ENCODE peak calls at places on chromosomes 16 and 17, in ten cellular contexts. K is esophagus squamous epithelium, Q is body of pancreas, Z is fibroblast of lung, M is prostate gland, F is mucosa of descending colon, W is fibroblast of villous mesenchyme, I is sigmoid colon, X is psoas muscle, S is AG10803. T is an unnamed sample.

GRCh38 chr17:5080591-5080990 is 2.3 kb downstream of the ZFP3 start:
- DNase-seq in X (no peak), Z (no peak), Q (no peak), S (no peak), K (no peak), M (no peak), F (no peak), W (no peak), I (no peak), T (no peak)

GRCh38 chr17:44558349-44559287 is 1.3 kb downstream of the FZD2 start:
- DNase-seq in K (no peak), I (peak), X (no peak), F (no peak), M (no peak), Z (peak), Q (no peak), S (no peak), W (peak), T (no peak)

GRCh38 chr16:49058382-49058781 is 223.3 kb downstream of the CBLN1 start:
- DNase-seq in Z (no peak), M (no peak), X (no peak), F (peak), I (no peak), Q (no peak), S (no peak), K (no peak), W (no peak), T (no peak)

GRCh38 chr17:47276868-47277267 is 23.2 kb downstream of the ITGB3 start:
- DNase-seq in I (peak), X (peak), S (peak), F (peak), M (no peak), Q (peak), Z (peak), K (no peak), W (peak), T (peak)

GRCh38 chr17:20043034-20043433 is 33.9 kb downstream of the SPECC1 start:
- DNase-seq in W (no peak), Q (no peak), I (no peak), K (no peak), Z (no peak), F (no peak), M (no peak), S (no peak), X (no peak), T (no peak)

GRCh38 chr17:37683454-37683984 is 40.3 kb upstream of the DDX52 start:
- DNase-seq in K (no peak), X (no peak), Z (no peak), M (no peak), W (no peak), I (no peak), S (no peak), Q (no peak), F (no peak), T (no peak)

GRCh38 chr16:22687031-22687530 is 126.9 kb upstream of the HS3ST2 start:
- DNase-seq in I (no peak), S (no peak), W (no peak), F (no peak), Q (no peak), X (no peak), M (no peak), K (no peak), Z (no peak), T (no peak)

GRCh38 chr16:79658301-79659001 is 57.9 kb upstream of the MAF start:
- DNase-seq in Q (peak), M (peak), K (no peak), Z (peak), I (no peak), S (peak), X (no peak), F (peak), W (peak), T (peak)

GRCh38 chr17:55237268-55237667 is 27.5 kb upstream of the HLF start:
- DNase-seq in Z (no peak), S (peak), I (no peak), M (no peak), K (no peak), X (no peak), F (no peak), W (no peak), Q (no peak), T (no peak)

GRCh38 chr17:41308918-41309359 is at the start of gene KRTAP16-1:
- DNase-seq in Q (no peak), W (no peak), S (no peak), X (no peak), Z (no peak), I (no peak), M (no peak), K (no peak), F (no peak), T (no peak)

GRCh38 chr17:48505788-48506187 is 25.0 kb downstream of the HOXB1 start:
- DNase-seq in W (peak), Q (peak), M (no peak), I (no peak), S (peak), Z (peak), X (no peak), K (no peak), F (peak), T (peak)

GRCh38 chr16:27226476-27226875 is 23.1 kb downstream of the KDM8 start:
- DNase-seq in Z (no peak), I (no peak), F (no peak), W (no peak), M (peak), K (no peak), Q (peak), X (peak), S (no peak), T (no peak)

DNA sequence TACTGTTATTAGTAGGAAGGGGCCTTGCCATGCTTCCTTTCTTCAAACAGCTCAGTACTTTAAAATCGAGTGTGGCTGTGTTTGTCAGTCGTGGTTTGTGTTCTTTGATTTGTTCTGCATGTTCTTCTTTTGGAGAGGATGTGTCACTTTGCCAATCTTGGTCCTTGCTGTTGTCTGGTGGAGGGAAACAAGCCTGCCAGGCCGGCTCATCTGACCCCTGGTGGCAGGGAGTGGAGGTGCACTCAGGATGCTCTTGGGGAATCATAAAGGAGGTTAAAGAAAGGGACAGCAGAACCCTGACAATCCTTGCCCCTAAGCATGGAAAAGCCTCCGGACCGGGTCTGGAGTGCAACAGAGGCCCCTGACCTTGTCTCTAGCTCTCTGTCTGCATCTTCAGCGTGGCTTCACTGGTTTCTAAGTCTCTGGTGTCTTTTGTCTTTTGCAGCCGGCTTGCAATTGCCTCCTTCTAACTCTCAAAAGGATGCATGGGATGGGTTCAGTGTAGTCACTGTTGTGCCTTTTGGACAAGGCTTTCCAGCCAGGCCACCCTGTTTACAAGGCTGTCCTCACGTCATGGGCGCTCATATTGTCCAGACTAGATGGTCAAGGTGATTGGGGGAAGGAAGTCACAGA is 135.8 kb downstream of the WWOX start:
- DNase-seq in F (peak), K (no peak), M (peak), S (peak), I (peak), W (peak), Z (peak), Q (peak), X (peak), T (peak)
- TF ChIP-seq CTCF in F (peak), K (peak), M (peak), S (peak), I (peak), W (peak), Z (peak), Q (peak), X (peak), T (peak)

GRCh38 chr16:56192971-56193936 is 2.0 kb downstream of the GNAO1 start:
- DNase-seq in S (no peak), Z (no peak), M (no peak), K (no peak), Q (no peak), F (no peak), W (no peak), I (no peak), X (no peak), T (no peak)

GRCh38 chr16:56189990-56190902 is 1.0 kb upstream of the GNAO1 start:
- DNase-seq in F (no peak), S (no peak), M (no peak), K (no peak), Z (peak), X (no peak), W (no peak), I (no peak), Q (no peak), T (no peak)

GRCh38 chr16:56192644-56192960 is 1.3 kb downstream of the GNAO1 start:
- DNase-seq in F (no peak), I (no peak), S (no peak), W (no peak), Q (no peak), X (no peak), Z (no peak), M (no peak), K (no peak), T (no peak)

GRCh38 chr16:56190903-56191806 is at the start of gene GNAO1:
- DNase-seq in M (peak), Q (peak), X (peak), F (peak), W (peak), K (no peak), I (peak), Z (peak), S (peak), T (no peak)

GRCh38 chr16:56191807-56192643 is 736 bp downstream of the GNAO1 start:
- DNase-seq in S (no peak), M (no peak), F (no peak), X (peak), K (no peak), Z (no peak), Q (no peak), I (no peak), W (no peak), T (no peak)
- H3K4me3 ChIP-seq in S (no peak), M (peak), F (peak), X (peak), K (peak), Z (peak), Q (peak), I (peak), W (peak), T (peak)

GRCh38 chr16:75045424-75045823 is 46.6 kb downstream of the ZNRF1 start:
- DNase-seq in F (no peak), M (no peak), Z (no peak), Q (no peak), K (no peak), S (no peak), W (no peak), X (no peak), I (no peak), T (no peak)

GRCh38 chr16:75043175-75043937 is 44.5 kb downstream of the ZNRF1 start:
- DNase-seq in Z (no peak), K (no peak), M (no peak), F (no peak), X (no peak), S (no peak), Q (no peak), W (peak), I (no peak), T (no peak)

GRCh38 chr16:75048051-75048450 is 49.2 kb downstream of the ZNRF1 start:
- DNase-seq in W (no peak), I (no peak), K (no peak), M (no peak), Q (no peak), Z (no peak), F (no peak), X (no peak), S (no peak), T (no peak)

GRCh38 chr16:75042423-75043174 is 43.8 kb downstream of the ZNRF1 start:
- DNase-seq in X (no peak), K (no peak), Q (no peak), S (peak), I (no peak), F (no peak), Z (no peak), W (peak), M (no peak), T (no peak)

GRCh38 chr16:75044800-75045361 is 46.1 kb downstream of the ZNRF1 start:
- DNase-seq in K (no peak), S (peak), Q (no peak), M (peak), W (peak), Z (peak), F (no peak), I (peak), X (peak), T (peak)
- TF ChIP-seq CTCF in K (no peak), S (no peak), Q (no peak), M (no peak), W (no peak), Z (no peak), F (no peak), I (no peak), X (no peak), T (no peak)

GRCh38 chr17:1487939-1488825 is 4.3 kb downstream of the MYO1C start:
- DNase-seq in S (peak), I (peak), X (peak), Q (peak), F (peak), Z (peak), W (peak), K (no peak), M (peak), T (peak)

GRCh38 chr17:1491406-1492248 is 859 bp downstream of the MYO1C start:
- DNase-seq in F (peak), K (no peak), Q (peak), I (peak), Z (peak), S (peak), W (peak), X (peak), M (no peak), T (no peak)

GRCh38 chr17:1490643-1491405 is 1.7 kb downstream of the MYO1C start:
- DNase-seq in F (peak), S (peak), M (peak), X (peak), Q (peak), K (no peak), Z (peak), W (peak), I (peak), T (no peak)

GRCh38 chr17:1486802-1487695 is 5.4 kb downstream of the MYO1C start:
- DNase-seq in S (peak), K (no peak), F (peak), Z (peak), M (peak), I (peak), Q (peak), X (peak), W (peak), T (no peak)

DNA sequence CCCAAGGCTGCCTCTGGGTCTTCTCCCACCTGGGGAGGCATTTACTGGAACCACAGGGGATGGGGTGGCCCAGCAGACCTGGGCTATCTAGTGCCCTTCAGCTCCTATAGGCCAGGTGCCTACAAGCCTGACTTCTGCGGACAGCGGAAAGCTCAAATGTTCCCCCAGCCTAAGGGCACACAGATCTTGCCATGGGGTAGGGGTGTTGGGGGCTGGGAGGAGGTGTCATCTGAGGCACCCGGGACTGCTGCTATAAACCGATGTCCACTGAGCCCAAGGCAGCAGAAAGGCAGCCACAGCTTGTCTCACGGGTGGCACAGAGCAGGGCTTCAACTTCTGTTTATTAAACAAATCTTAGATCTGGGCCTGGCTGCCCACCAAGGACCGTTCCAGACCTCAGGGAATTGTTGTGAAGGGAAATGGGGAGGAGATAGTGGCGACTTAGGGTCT is 3.6 kb downstream of the MYO1C start:
- DNase-seq in M (no peak), S (no peak), Z (no peak), F (no peak), I (no peak), X (no peak), K (no peak), Q (no peak), W (no peak), T (no peak)
- H3K4me3 ChIP-seq in M (peak), S (peak), Z (peak), F (no peak), I (no peak), X (peak), K (peak), Q (no peak), W (peak), T (peak)

DNA sequence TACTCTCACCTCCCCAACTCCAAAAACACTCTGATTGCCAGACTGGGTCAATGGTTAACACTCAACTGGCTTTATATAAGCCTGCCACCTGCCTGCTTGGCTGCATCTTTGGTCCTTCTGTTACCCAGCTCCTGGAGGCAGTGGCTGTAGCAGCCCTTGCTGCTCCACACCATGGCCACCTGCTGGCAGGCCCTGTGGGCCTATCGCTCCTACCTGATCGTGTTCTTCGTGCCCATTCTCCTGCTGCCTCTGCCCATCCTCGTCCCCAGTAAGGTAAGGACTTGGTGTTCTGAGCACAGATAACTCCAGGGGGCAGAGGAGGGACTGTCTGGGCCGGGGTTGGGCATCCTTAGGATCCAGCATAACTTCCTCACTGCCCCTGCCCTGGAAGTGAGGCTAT is at the start of gene SLC13A2:
- DNase-seq in W (no peak), Q (peak), X (no peak), Z (no peak), M (no peak), F (peak), I (peak), K (no peak), S (no peak), T (no peak)
- TF ChIP-seq CTCF in W (no peak), Q (peak), X (no peak), Z (no peak), M (no peak), F (no peak), I (no peak), K (no peak), S (no peak), T (peak)

GRCh38 chr17:57997085-57997809 is 9.2 kb upstream of the VEZF1 start:
- DNase-seq in Z (no peak), F (no peak), M (no peak), I (no peak), K (no peak), X (no peak), S (no peak), W (no peak), Q (no peak), T (no peak)
- H3K4me3 ChIP-seq in Z (no peak), F (no peak), M (no peak), I (no peak), K (no peak), X (no peak), S (no peak), W (no peak), Q (no peak), T (no peak)

GRCh38 chr17:8986295-8986694 is 20.8 kb upstream of the PIK3R5 start:
- DNase-seq in S (no peak), M (no peak), Z (no peak), W (no peak), K (no peak), I (no peak), X (no peak), Q (no peak), F (no peak), T (no peak)

GRCh38 chr17:8994319-8994718 is 27.0 kb upstream of the NTN1 start:
- DNase-seq in S (peak), K (no peak), I (peak), F (peak), W (peak), Q (peak), M (no peak), Z (peak), X (peak), T (no peak)

GRCh38 chr17:8995711-8996110 is 25.6 kb upstream of the NTN1 start:
- DNase-seq in Q (no peak), W (no peak), F (no peak), I (no peak), M (no peak), Z (no peak), X (no peak), K (no peak), S (no peak), T (no peak)

GRCh38 chr17:8988263-8988662 is 22.8 kb upstream of the PIK3R5 start:
- DNase-seq in Z (no peak), M (no peak), S (no peak), I (no peak), Q (no peak), X (no peak), K (no peak), W (no peak), F (no peak), T (no peak)

DNA sequence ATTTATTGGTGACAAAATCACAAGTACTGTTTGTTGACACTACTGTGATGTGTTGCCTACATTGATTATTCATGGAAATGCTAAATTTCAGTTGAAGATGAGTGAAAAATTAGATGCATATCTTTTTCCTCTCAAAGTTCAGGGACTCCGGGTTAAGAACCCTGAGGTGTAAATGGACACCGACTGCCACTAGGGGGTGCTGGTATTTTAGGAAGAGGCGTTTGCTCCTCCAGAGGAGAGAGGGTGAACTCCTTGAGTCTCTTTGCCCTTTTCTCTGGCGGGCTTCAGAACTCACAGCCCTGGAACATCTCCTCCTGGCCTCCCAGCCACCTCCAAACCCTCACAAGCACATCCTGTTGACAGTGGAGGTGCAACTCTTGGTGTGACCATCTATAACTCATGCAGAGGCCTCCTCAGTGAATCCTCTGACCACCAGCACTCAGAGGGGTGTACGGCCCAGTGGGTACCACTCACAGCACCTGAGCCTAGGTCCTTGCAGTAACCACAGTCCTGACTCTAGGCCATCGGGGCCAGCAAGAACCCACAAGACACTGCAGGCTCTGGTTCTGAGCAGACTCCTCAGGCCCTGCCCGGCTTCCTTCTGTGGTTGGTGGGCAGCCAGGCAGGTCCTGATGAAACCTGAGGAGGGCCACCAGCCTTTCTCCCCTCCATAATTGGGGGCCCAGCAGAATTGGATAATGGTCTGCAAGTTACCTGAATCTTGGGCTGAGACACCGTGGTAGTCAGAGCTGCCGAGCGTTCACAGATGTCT is 26.2 kb upstream of the PIK3R5 start:
- DNase-seq in F (peak), S (peak), Q (peak), I (peak), M (peak), W (peak), Z (peak), X (peak), K (no peak), T (no peak)
- TF ChIP-seq CTCF in F (peak), S (peak), Q (peak), I (peak), M (peak), W (peak), Z (peak), X (peak), K (peak), T (peak)

DNA sequence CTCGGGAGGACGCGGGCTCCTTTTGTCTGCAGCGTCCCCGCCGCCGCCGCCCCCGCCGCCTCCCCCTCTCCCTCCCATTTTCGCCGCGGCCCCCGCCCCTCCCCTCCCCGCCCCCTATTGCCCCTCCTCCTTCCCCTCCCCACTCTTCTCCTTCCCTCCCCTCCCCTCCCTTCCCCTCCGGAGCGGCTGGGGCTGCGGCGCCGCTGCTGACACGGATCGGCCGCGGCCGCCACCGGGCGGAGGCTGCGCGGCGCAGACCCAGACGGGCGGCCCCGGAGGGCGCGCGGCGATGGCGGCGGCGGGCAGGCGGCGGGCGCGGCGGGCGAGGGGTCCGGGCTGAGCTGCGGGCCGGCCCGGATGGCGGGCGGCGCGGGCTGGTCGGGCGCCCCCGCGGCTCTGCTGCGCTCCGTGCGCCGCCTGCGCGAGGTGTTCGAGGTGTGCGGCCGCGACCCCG is at the start of gene RAB11FIP4:
- DNase-seq in M (no peak), F (no peak), W (peak), K (no peak), Q (no peak), Z (peak), X (no peak), S (no peak), I (no peak), T (no peak)
- H3K4me3 ChIP-seq in M (peak), F (no peak), W (peak), K (peak), Q (no peak), Z (peak), X (peak), S (peak), I (peak), T (peak)